ENCODE peak calls at places on chromosomes 7 and 10, in ten cellular contexts. D is endothelial cell of umbilical vein, N is Panc1, V is suprapubic skin, T is stomach, I is esophagus muscularis mucosa, R is HCT116, C is upper lobe of left lung, W is transverse colon, K is GM23338. X is an unnamed sample.
A peak's percentile ranks its signal among the peaks of the same experiment; 100 is the strongest.

GRCh38 chr10:92395271-92395670 is 104.3 kb downstream of the MARCHF5 start:
- DNase-seq in T (no peak), D (no peak), K (no peak), R (no peak), W (no peak), I (no peak), N (no peak), C (no peak), V (no peak), X (no peak)

GRCh38 chr10:9437131-9437530 is 1382.6 kb downstream of the GATA3 start:
- DNase-seq in R (no peak), D (no peak), I (no peak), K (no peak), T (no peak), N (no peak), C (no peak), W (no peak), V (no peak), X (no peak)

GRCh38 chr7:29794959-29795629 is 11.2 kb upstream of the WIPF3 start:
- DNase-seq in K (no peak), I (peak; percentile 29), N (no peak), D (no peak), C (no peak), T (no peak), W (no peak), V (no peak), R (no peak), X (no peak)

GRCh38 chr10:81873932-81874816 is 820 bp upstream of the NRG3 start:
- DNase-seq in W (no peak), C (peak; percentile 72), N (no peak), K (peak; percentile 92), R (no peak), T (peak; percentile 60), D (peak; percentile 78), I (no peak), V (no peak), X (peak; percentile 77)

GRCh38 chr10:96269438-96270300 is 1.7 kb downstream of the BLNK start:
- DNase-seq in W (peak; percentile 51), C (no peak), I (peak; percentile 37), K (no peak), D (no peak), T (no peak), N (no peak), V (no peak), R (no peak), X (no peak)

GRCh38 chr10:107553470-107553869 is 389.0 kb upstream of the SORCS1 start:
- DNase-seq in T (no peak), I (no peak), R (no peak), W (no peak), D (no peak), N (no peak), V (no peak), C (no peak), K (no peak), X (no peak)

GRCh38 chr7:74216361-74216761 is 6.6 kb downstream of the LAT2 start:
- DNase-seq in R (no peak), T (no peak), D (no peak), K (no peak), I (no peak), N (no peak), V (no peak), C (no peak), W (no peak), X (no peak)

GRCh38 chr10:110221721-110222261 is 14.4 kb downstream of the MXI1 start:
- DNase-seq in I (peak; percentile 96), V (peak; percentile 82), R (peak; percentile 84), K (peak; percentile 83), W (peak; percentile 72), D (peak; percentile 48), T (peak; percentile 75), C (peak; percentile 85), N (no peak), X (peak; percentile 68)

GRCh38 chr7:2687881-2688318 is at the start of gene AMZ1:
- DNase-seq in V (no peak), W (no peak), N (no peak), D (no peak), I (no peak), R (no peak), K (no peak), C (no peak), T (no peak), X (no peak)

GRCh38 chr7:2688409-2689342 is 674 bp downstream of the AMZ1 start:
- DNase-seq in T (no peak), V (no peak), R (no peak), W (no peak), N (no peak), C (no peak), I (no peak), D (no peak), K (no peak), X (no peak)

GRCh38 chr7:2686101-2686500 is 1.9 kb upstream of the AMZ1 start:
- DNase-seq in I (no peak), T (no peak), C (no peak), D (no peak), V (no peak), N (no peak), R (no peak), W (no peak), K (no peak), X (no peak)

GRCh38 chr7:2689343-2689847 is 1.4 kb downstream of the AMZ1 start:
- DNase-seq in V (no peak), K (no peak), R (no peak), W (no peak), N (no peak), C (no peak), D (no peak), I (no peak), T (no peak), X (no peak)

GRCh38 chr7:2687338-2687869 is 598 bp upstream of the AMZ1 start:
- DNase-seq in N (no peak), W (no peak), V (no peak), I (no peak), T (peak; percentile 40), C (no peak), R (no peak), D (no peak), K (no peak), X (no peak)
- H3K27ac ChIP-seq in N (no peak overlapping the region), W (no peak overlapping the region), V (no peak overlapping the region), I (no peak overlapping the region), T (no peak overlapping the region), C (no peak overlapping the region), R (no peak overlapping the region), D (no peak overlapping the region), K (no peak overlapping the region), X (no peak overlapping the region)

GRCh38 chr10:3169738-3170137 is 2.8 kb downstream of the PITRM1 start:
- DNase-seq in C (no peak), W (no peak), N (no peak), D (no peak), K (no peak), I (no peak), T (no peak), R (no peak), V (no peak), X (no peak)

GRCh38 chr10:3173173-3173878 is 744 bp upstream of the PITRM1 start:
- DNase-seq in V (peak; percentile 98), T (peak; percentile 94), K (peak; percentile 98), R (peak; percentile 93), I (no peak), N (no peak), D (no peak), C (peak; percentile 98), W (peak; percentile 94), X (no peak)

GRCh38 chr10:3172081-3172445 is 519 bp downstream of the PITRM1 start:
- DNase-seq in V (no peak), T (no peak), R (peak; percentile 6), D (peak; percentile 86), K (peak; percentile 15), N (peak; percentile 5), W (peak; percentile 31), I (no peak), C (no peak), X (no peak)

GRCh38 chr10:3169271-3169670 is 3.3 kb downstream of the PITRM1 start:
- DNase-seq in K (no peak), N (no peak), C (no peak), W (no peak), T (no peak), D (no peak), I (no peak), R (no peak), V (no peak), X (no peak)

GRCh38 chr10:3172446-3173172 is at the start of gene PITRM1:
- DNase-seq in R (peak; percentile 96), I (peak; percentile 100), D (peak; percentile 99), N (peak; percentile 74), T (peak; percentile 99), W (peak; percentile 99), C (peak; percentile 99), K (peak; percentile 99), V (peak; percentile 99), X (peak; percentile 99)
- TF ChIP-seq POLR2AphosphoS5 in R (peak; percentile 99), I (peak; percentile 100), D (peak; percentile 99), N (peak; percentile 95), T (peak; percentile 100), W (peak; percentile 100), C (peak; percentile 100), K (peak; percentile 100), V (peak; percentile 98), X (peak; percentile 97)

DNA sequence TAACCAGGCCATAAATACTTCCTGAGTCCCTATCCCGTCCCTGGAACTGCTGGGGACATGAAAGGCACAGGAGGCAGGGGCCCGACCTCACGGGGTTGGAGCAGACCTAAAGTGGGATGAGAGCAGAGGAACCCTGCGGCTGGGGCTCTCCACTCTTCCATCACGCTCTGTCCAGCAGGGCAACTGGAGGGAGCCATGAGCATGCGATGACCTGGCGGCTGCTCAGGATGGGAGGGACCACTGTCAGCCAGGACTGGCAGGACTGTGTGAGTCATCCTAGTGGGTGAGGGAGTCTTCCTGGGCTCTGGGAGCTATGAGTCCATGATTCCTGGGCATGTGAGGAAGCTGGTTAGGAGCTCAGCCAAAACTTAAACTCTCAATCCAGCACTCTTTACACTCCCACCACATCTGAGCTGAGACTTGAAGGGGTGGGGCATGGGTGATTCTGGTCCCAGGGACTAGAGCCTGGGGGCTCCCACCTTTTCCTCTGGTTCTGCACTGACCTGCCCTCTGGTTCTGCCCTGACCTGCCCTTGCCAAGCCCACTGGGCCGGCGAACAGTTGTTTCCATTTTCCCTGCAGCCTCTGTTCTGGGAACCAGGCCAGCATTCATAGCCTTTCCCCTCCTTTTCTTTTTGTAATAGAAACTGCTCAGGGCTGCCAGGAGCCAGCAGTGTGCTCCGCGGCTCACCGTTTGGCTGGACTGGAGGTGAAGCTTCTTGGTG is 47.1 kb downstream of the SYPL1 start:
- DNase-seq in N (peak; percentile 81), W (peak; percentile 79), T (peak; percentile 88), V (peak; percentile 93), I (peak; percentile 94), K (no peak), R (peak; percentile 82), D (peak; percentile 88), C (peak; percentile 74), X (peak; percentile 91)
- H3K4me1 ChIP-seq in N (peaks cover 44% of the 10 kb centered on the region), W (peaks cover 54% of the 10 kb centered on the region), T (peaks cover 55% of the 10 kb centered on the region), V (peaks cover 82% of the 10 kb centered on the region), I (peaks cover 58% of the 10 kb centered on the region), K (peaks cover 9% of the 10 kb centered on the region), R (peaks cover 15% of the 10 kb centered on the region), D (peaks cover 17% of the 10 kb centered on the region), C (peaks cover 21% of the 10 kb centered on the region), X (no peaks in the 10 kb centered on the region)

GRCh38 chr10:101615760-101616116 is 27.6 kb downstream of the DPCD start:
- DNase-seq in C (no peak), K (no peak), T (no peak), N (no peak), D (no peak), R (no peak), I (no peak), W (no peak), V (no peak), X (no peak)

GRCh38 chr10:101618871-101619270 is 30.8 kb downstream of the DPCD start:
- DNase-seq in D (no peak), W (no peak), K (no peak), T (no peak), C (no peak), N (no peak), V (no peak), R (no peak), I (no peak), X (no peak)

GRCh38 chr10:101616415-101617101 is 28.4 kb downstream of the DPCD start:
- DNase-seq in N (no peak), C (no peak), W (no peak), T (no peak), K (peak; percentile 29), R (no peak), D (no peak), V (no peak), I (no peak), X (no peak)

GRCh38 chr10:101617824-101618568 is 29.9 kb downstream of the DPCD start:
- DNase-seq in K (no peak), I (no peak), R (no peak), T (no peak), C (no peak), V (no peak), D (no peak), W (no peak), N (no peak), X (no peak)

GRCh38 chr10:101617102-101617823 is 29.1 kb downstream of the DPCD start:
- DNase-seq in K (peak; percentile 49), W (no peak), R (no peak), C (no peak), V (no peak), T (no peak), I (no peak), N (no peak), D (no peak), X (no peak)
- H3K27ac ChIP-seq in K (peak overlapping the region; percentile 78), W (no peak overlapping the region), R (no peak overlapping the region), C (no peak overlapping the region), V (no peak overlapping the region), T (no peak overlapping the region), I (no peak overlapping the region), N (no peak overlapping the region), D (no peak overlapping the region), X (peak overlapping the region; percentile 50)

X was measured in breast epithelium.